ENCODE peak calls at places on chromosomes 2 and 18, in four cellular contexts. One of them, this sample, is unnamed.
A peak's percentile ranks its signal among the peaks of the same experiment; 100 is the strongest.

GRCh38 chr18:5582849-5583667 is 39.3 kb upstream of the EPB41L3 start:
- DNase-seq in body of pancreas: no peak
- DNase-seq in Caco-2: no peak
- DNase-seq in upper lobe of right lung: no peak
- DNase-seq in this sample: peak; percentile 47

GRCh38 chr18:77700051-77700450 is 450.4 kb downstream of the GALR1 start:
- DNase-seq in body of pancreas: no peak
- DNase-seq in Caco-2: no peak
- DNase-seq in upper lobe of right lung: no peak
- DNase-seq in this sample: no peak

GRCh38 chr2:35428548-35428947 is 927.0 kb upstream of the CRIM1 start:
- DNase-seq in Caco-2: peak; percentile 62
- DNase-seq in upper lobe of right lung: no peak
- DNase-seq in body of pancreas: peak; percentile 34
- DNase-seq in this sample: peak; percentile 8

GRCh38 chr18:64966667-64967066 is 784.1 kb upstream of the CDH7 start:
- DNase-seq in upper lobe of right lung: no peak
- DNase-seq in Caco-2: no peak
- DNase-seq in body of pancreas: no peak
- DNase-seq in this sample: no peak

GRCh38 chr18:26865557-26865956 is at the start of gene AQP4:
- DNase-seq in upper lobe of right lung: peak; percentile 82
- DNase-seq in Caco-2: no peak
- DNase-seq in body of pancreas: no peak
- DNase-seq in this sample: peak; percentile 85

GRCh38 chr18:79423211-79424007 is 27.7 kb downstream of the NFATC1 start:
- DNase-seq in upper lobe of right lung: no peak
- DNase-seq in body of pancreas: no peak
- DNase-seq in Caco-2: no peak
- DNase-seq in this sample: no peak

GRCh38 chr2:181456660-181457120 is 496 bp upstream of the ITGA4 start:
- DNase-seq in body of pancreas: peak; percentile 24
- DNase-seq in Caco-2: no peak
- DNase-seq in upper lobe of right lung: peak; percentile 76
- DNase-seq in this sample: peak; percentile 53

GRCh38 chr18:49666045-49666444 is 104.2 kb downstream of the LIPG start:
- DNase-seq in Caco-2: no peak
- DNase-seq in body of pancreas: no peak
- DNase-seq in upper lobe of right lung: no peak
- DNase-seq in this sample: peak; percentile 40

GRCh38 chr2:100054426-100054825 is 88.0 kb downstream of the AFF3 start:
- DNase-seq in upper lobe of right lung: no peak
- DNase-seq in Caco-2: no peak
- DNase-seq in body of pancreas: no peak
- DNase-seq in this sample: no peak

GRCh38 chr2:161415467-161416293 is 417 bp upstream of the TBR1 start:
- DNase-seq in upper lobe of right lung: no peak
- DNase-seq in Caco-2: no peak
- DNase-seq in body of pancreas: no peak
- DNase-seq in this sample: no peak

GRCh38 chr2:56199492-56199891 is 15.7 kb downstream of the CCDC85A start:
- DNase-seq in body of pancreas: no peak
- DNase-seq in Caco-2: no peak
- DNase-seq in upper lobe of right lung: no peak
- DNase-seq in this sample: no peak

GRCh38 chr2:156896294-156896693 is 361.2 kb upstream of the GALNT5 start:
- DNase-seq in upper lobe of right lung: no peak
- DNase-seq in Caco-2: no peak
- DNase-seq in body of pancreas: no peak
- DNase-seq in this sample: no peak

GRCh38 chr2:223944166-223944703 is 900 bp downstream of the WDFY1 start:
- DNase-seq in Caco-2: peak; percentile 67
- DNase-seq in body of pancreas: peak; percentile 55
- DNase-seq in upper lobe of right lung: peak; percentile 76
- DNase-seq in this sample: no peak

GRCh38 chr2:227351639-227352038 is 26.6 kb downstream of the MFF start:
- DNase-seq in upper lobe of right lung: no peak
- DNase-seq in Caco-2: no peak
- DNase-seq in body of pancreas: no peak
- DNase-seq in this sample: no peak

GRCh38 chr2:151261240-151261976 is at the start of gene RBM43:
- DNase-seq in upper lobe of right lung: peak; percentile 95
- DNase-seq in Caco-2: peak; percentile 75
- DNase-seq in body of pancreas: peak; percentile 89
- DNase-seq in this sample: peak; percentile 98

GRCh38 chr2:126894082-126894481 is 4.6 kb upstream of the TEX51 start:
- DNase-seq in Caco-2: no peak
- DNase-seq in body of pancreas: no peak
- DNase-seq in upper lobe of right lung: no peak
- DNase-seq in this sample: no peak

GRCh38 chr2:42663106-42663755 is 94.8 kb downstream of the MTA3 start:
- DNase-seq in Caco-2: peak; percentile 78
- DNase-seq in body of pancreas: peak; percentile 77
- DNase-seq in upper lobe of right lung: peak; percentile 77
- DNase-seq in this sample: peak; percentile 84

GRCh38 chr2:159904127-159904564 is 106.1 kb upstream of the CD302 start:
- DNase-seq in Caco-2: no peak
- DNase-seq in body of pancreas: peak; percentile 17
- DNase-seq in upper lobe of right lung: peak; percentile 75
- DNase-seq in this sample: no peak

GRCh38 chr18:35661483-35662146 is 80.1 kb downstream of the GALNT1 start:
- DNase-seq in body of pancreas: no peak
- DNase-seq in upper lobe of right lung: no peak
- DNase-seq in Caco-2: no peak
- DNase-seq in this sample: no peak

DNA sequence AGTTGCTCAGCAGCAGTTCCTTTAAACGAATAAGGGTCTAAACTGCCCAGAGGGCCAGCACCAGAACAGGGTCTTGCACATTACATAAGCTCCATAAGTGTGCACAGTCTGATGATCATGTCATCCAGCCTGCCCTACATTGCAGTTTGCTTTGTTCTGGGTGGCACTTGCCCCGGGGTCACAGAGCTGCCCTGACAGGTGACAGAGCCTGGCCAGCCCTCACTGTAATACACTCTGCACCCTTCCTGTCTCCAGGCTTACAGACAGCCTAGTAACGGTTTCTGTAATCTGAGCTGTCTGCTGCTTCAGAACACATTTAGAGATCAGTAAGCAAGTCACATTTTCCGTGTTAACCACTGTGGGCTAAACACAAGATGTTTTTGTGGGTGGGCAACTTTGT is 213.3 kb downstream of the FAM210A start:
- DNase-seq in Caco-2: no peak
- DNase-seq in upper lobe of right lung: no peak
- DNase-seq in body of pancreas: no peak
- DNase-seq in this sample: peak; percentile 77
- H3K27me3 ChIP-seq in Caco-2: no peaks in the 10 kb centered on the region
- H3K27me3 ChIP-seq in upper lobe of right lung: no peaks in the 10 kb centered on the region
- H3K27me3 ChIP-seq in body of pancreas: no peaks in the 10 kb centered on the region
- H3K27me3 ChIP-seq in this sample: no peaks in the 10 kb centered on the region

GRCh38 chr2:234448506-234449169 is 48.2 kb downstream of the ARL4C start:
- DNase-seq in Caco-2: no peak
- DNase-seq in body of pancreas: no peak
- DNase-seq in upper lobe of right lung: no peak
- DNase-seq in this sample: no peak

GRCh38 chr2:234444888-234445287 is 52.0 kb downstream of the ARL4C start:
- DNase-seq in Caco-2: no peak
- DNase-seq in body of pancreas: no peak
- DNase-seq in upper lobe of right lung: no peak
- DNase-seq in this sample: peak; percentile 70

GRCh38 chr2:234446404-234447076 is 50.3 kb downstream of the ARL4C start:
- DNase-seq in upper lobe of right lung: peak; percentile 81
- DNase-seq in body of pancreas: peak; percentile 34
- DNase-seq in Caco-2: no peak
- DNase-seq in this sample: no peak

GRCh38 chr2:234447963-234448362 is 48.9 kb downstream of the ARL4C start:
- DNase-seq in upper lobe of right lung: no peak
- DNase-seq in Caco-2: peak; percentile 71
- DNase-seq in body of pancreas: no peak
- DNase-seq in this sample: no peak

GRCh38 chr2:234447189-234447588 is 49.7 kb downstream of the ARL4C start:
- DNase-seq in body of pancreas: no peak
- DNase-seq in Caco-2: no peak
- DNase-seq in upper lobe of right lung: no peak
- DNase-seq in this sample: no peak
- H3K4me1 ChIP-seq in body of pancreas: no peaks in the 10 kb centered on the region
- H3K4me1 ChIP-seq in Caco-2: peaks cover 46% of the 10 kb centered on the region
- H3K4me1 ChIP-seq in upper lobe of right lung: peaks cover 35% of the 10 kb centered on the region
- H3K4me1 ChIP-seq in this sample: peaks cover 11% of the 10 kb centered on the region

DNA sequence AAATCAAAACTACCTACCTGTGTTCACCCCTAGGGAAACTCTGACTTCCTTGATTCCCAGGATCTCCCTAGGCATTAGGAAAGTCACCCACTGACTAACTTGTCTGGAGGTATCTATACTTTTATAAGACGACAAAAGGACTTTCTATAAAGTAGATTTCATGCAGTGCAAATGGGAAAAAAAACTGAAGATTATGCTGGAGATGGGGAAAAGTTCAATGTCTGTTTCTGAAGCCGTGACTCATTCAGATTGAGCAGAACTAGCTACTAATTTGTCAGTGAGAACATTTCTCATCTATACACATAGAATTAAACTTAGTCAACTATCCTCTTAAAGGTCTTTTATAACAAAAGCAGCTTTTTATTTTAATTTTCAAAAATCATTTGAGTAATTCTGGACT is 6.0 kb downstream of the SEPTIN10 start:
- DNase-seq in Caco-2: no peak
- DNase-seq in upper lobe of right lung: no peak
- DNase-seq in body of pancreas: no peak
- DNase-seq in this sample: no peak
- H3K27me3 ChIP-seq in Caco-2: no peaks in the 10 kb centered on the region
- H3K27me3 ChIP-seq in upper lobe of right lung: no peaks in the 10 kb centered on the region
- H3K27me3 ChIP-seq in body of pancreas: no peaks in the 10 kb centered on the region
- H3K27me3 ChIP-seq in this sample: no peaks in the 10 kb centered on the region

DNA sequence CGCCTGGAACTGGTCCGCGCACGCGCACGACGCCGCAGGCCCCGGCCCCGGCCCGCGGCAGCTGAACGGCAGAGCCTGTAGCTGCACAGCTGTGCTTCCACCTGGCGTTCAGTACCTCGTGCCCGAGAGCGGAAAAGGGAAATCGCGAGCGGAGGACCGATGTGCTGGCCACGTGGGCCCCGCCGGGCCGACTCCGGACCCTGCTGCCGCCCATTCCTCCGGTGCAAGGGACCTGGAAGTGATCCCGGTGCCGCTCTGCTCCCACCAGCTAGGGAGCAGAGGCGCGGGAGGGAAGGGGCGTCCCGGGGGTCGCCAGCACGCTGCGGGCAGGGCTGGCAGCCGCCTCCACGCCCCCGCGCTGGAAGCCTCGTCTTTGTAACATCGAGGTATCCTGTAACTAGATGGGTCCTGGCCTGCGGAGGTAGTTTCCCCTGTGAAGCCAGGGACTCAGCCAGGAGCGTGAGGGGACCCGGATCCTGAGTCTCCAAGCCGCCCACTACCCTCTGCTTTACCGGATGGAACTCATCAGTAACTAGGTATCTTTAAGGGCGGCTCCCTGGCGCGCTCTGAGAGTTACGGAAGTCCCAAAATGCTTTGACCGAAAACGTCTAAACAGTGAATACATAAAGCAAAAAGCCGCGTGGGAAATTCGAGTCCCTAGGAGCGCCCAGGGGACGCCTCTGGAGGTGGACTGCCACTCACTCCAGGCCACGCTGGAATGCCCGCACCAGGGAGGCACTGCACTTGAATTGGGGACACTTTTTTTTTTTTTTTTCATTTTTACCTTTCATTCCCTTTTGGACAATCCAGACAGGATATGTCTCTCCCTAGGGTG is 736 bp upstream of the ODC1 start:
- DNase-seq in body of pancreas: peak; percentile 94
- DNase-seq in upper lobe of right lung: peak; percentile 96
- DNase-seq in Caco-2: peak; percentile 97
- DNase-seq in this sample: no peak
- H3K4me1 ChIP-seq in body of pancreas: peaks cover 57% of the 10 kb centered on the region
- H3K4me1 ChIP-seq in upper lobe of right lung: peaks cover 38% of the 10 kb centered on the region
- H3K4me1 ChIP-seq in Caco-2: peaks cover 17% of the 10 kb centered on the region
- H3K4me1 ChIP-seq in this sample: peaks cover 11% of the 10 kb centered on the region

GRCh38 chr18:34223164-34223892 is 1.4 kb downstream of the NOL4 start:
- DNase-seq in body of pancreas: peak; percentile 11
- DNase-seq in Caco-2: peak; percentile 2
- DNase-seq in upper lobe of right lung: no peak
- DNase-seq in this sample: no peak
- H3K27me3 ChIP-seq in body of pancreas: no peaks in the 10 kb centered on the region
- H3K27me3 ChIP-seq in Caco-2: peaks cover 2% of the 10 kb centered on the region
- H3K27me3 ChIP-seq in upper lobe of right lung: peaks cover 75% of the 10 kb centered on the region
- H3K27me3 ChIP-seq in this sample: peaks cover 70% of the 10 kb centered on the region

GRCh38 chr2:144239306-144239705 is 280.6 kb downstream of the ZEB2 start:
- DNase-seq in Caco-2: no peak
- DNase-seq in body of pancreas: no peak
- DNase-seq in upper lobe of right lung: no peak
- DNase-seq in this sample: no peak

GRCh38 chr2:144234115-144234772 is 285.7 kb downstream of the ZEB2 start:
- DNase-seq in upper lobe of right lung: no peak
- DNase-seq in body of pancreas: no peak
- DNase-seq in Caco-2: no peak
- DNase-seq in this sample: peak; percentile 21

GRCh38 chr2:144237845-144238637 is 281.9 kb downstream of the ZEB2 start:
- DNase-seq in body of pancreas: no peak
- DNase-seq in upper lobe of right lung: no peak
- DNase-seq in Caco-2: no peak
- DNase-seq in this sample: no peak

GRCh38 chr2:144239726-144240125 is 280.2 kb downstream of the ZEB2 start:
- DNase-seq in upper lobe of right lung: no peak
- DNase-seq in body of pancreas: no peak
- DNase-seq in Caco-2: no peak
- DNase-seq in this sample: no peak

GRCh38 chr2:144237108-144237507 is 282.8 kb downstream of the ZEB2 start:
- DNase-seq in body of pancreas: no peak
- DNase-seq in upper lobe of right lung: no peak
- DNase-seq in Caco-2: no peak
- DNase-seq in this sample: no peak
- H3K4me1 ChIP-seq in body of pancreas: peaks cover 12% of the 10 kb centered on the region
- H3K4me1 ChIP-seq in upper lobe of right lung: peaks cover 25% of the 10 kb centered on the region
- H3K4me1 ChIP-seq in Caco-2: no peaks in the 10 kb centered on the region
- H3K4me1 ChIP-seq in this sample: no peaks in the 10 kb centered on the region

DNA sequence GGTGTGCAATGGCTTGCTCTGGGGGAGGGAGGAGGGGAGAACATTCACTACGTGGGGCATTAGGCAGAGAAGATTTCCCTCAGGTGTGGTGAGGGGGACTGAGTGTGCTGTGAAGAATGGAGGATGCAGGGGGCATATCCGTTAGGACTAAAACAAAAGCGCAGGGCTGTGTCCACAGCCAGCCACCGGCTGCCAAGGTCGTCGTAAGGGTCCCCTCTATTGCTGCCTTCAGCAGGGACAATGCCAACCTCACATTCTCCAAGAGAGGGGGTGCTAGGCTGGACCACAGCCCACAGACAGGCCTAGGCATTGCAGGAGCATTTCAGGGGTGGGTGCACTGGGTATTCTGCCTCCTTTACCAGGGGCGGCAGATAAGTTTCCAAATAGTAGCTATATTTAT is 74.7 kb upstream of the OTOF start:
- DNase-seq in upper lobe of right lung: peak; percentile 8
- DNase-seq in body of pancreas: no peak
- DNase-seq in Caco-2: no peak
- DNase-seq in this sample: no peak
- H3K27me3 ChIP-seq in upper lobe of right lung: no peaks in the 10 kb centered on the region
- H3K27me3 ChIP-seq in body of pancreas: no peaks in the 10 kb centered on the region
- H3K27me3 ChIP-seq in Caco-2: no peaks in the 10 kb centered on the region
- H3K27me3 ChIP-seq in this sample: no peaks in the 10 kb centered on the region